ENCODE peak calls at places on chromosome 14, in nine cellular contexts. B is tibial artery; Q is neural crest cell; Z is activated CD4-positive, alpha-beta T cell treated with anti-CD3 and anti-CD28 coated beads, Interleukin-2, amount 10 ng/mL, durations not matched to agents 7 days and 5 days; D is left kidney; W is stimulated activated CD8-positive, alpha-beta memory T cell treated with anti-CD3 and anti-CD28 coated beads, Interleukin-2, amount 100 ng/mL, for 1 hour; M is frontal cortex; T is heart right ventricle; A is fibroblast of mammary gland. J is an unnamed sample.

GRCh38 chr14:103071544-103072251 is 12.3 kb upstream of the LBHD2 start:
- DNase-seq in A (no peak), M (no peak), T (no peak), D (no peak), Z (no peak), W (no peak), B (no peak), Q (no peak), J (no peak)

GRCh38 chr14:45252356-45253069 is 489 bp downstream of the MIS18BP1 start:
- DNase-seq in Q (peak; percentile 6), B (no peak), Z (peak; percentile 20), T (no peak), W (no peak), D (peak; percentile 63), A (peak; percentile 22), M (no peak), J (no peak)

GRCh38 chr14:103488960-103489359 is 33.7 kb downstream of the CKB start:
- DNase-seq in M (no peak), A (peak; percentile 33), W (no peak), Z (no peak), B (no peak), D (no peak), T (no peak), Q (no peak), J (no peak)

GRCh38 chr14:91244501-91244901 is at the start of gene GPR68:
- DNase-seq in W (no peak), Q (no peak), Z (peak; percentile 51), B (peak; percentile 70), T (peak; percentile 43), A (peak; percentile 66), D (peak; percentile 80), M (peak; percentile 55), J (no peak)

GRCh38 chr14:106459971-106460730 is 933.8 kb downstream of the TMEM121 start:
- DNase-seq in B (no peak), T (no peak), D (no peak), Z (peak; percentile 71), W (peak; percentile 48), A (no peak), Q (no peak), M (no peak), J (peak; percentile 29)

GRCh38 chr14:77046706-77047105 is 18.2 kb upstream of the IRF2BPL start:
- DNase-seq in T (no peak), A (no peak), M (no peak), B (no peak), W (no peak), D (no peak), Q (no peak), Z (no peak), J (no peak)

GRCh38 chr14:30608533-30609006 is 13.5 kb upstream of the SCFD1 start:
- DNase-seq in D (peak; percentile 26), M (no peak), Z (no peak), A (peak; percentile 62), W (no peak), B (no peak), T (no peak), Q (no peak), J (no peak)

GRCh38 chr14:89618821-89619551 is 202.0 kb upstream of the FOXN3 start:
- DNase-seq in D (peak; percentile 91), T (peak; percentile 51), Z (peak; percentile 75), W (peak; percentile 37), A (peak; percentile 58), B (peak; percentile 58), Q (peak; percentile 56), M (peak; percentile 75), J (peak; percentile 46)

GRCh38 chr14:77199590-77199989 is 18.0 kb downstream of the TMEM63C start:
- DNase-seq in T (no peak), W (no peak), D (no peak), A (no peak), M (no peak), Q (no peak), B (no peak), Z (no peak), J (no peak)

GRCh38 chr14:102363182-102363952 is 626 bp downstream of the TECPR2 start:
- DNase-seq in W (no peak), A (peak; percentile 57), T (peak; percentile 39), B (peak; percentile 45), D (no peak), Z (no peak), M (no peak), Q (peak; percentile 30), J (peak; percentile 10)

GRCh38 chr14:96098309-96098998 is 59.3 kb downstream of the C14orf132 start:
- DNase-seq in Z (no peak), W (no peak), T (no peak), A (peak; percentile 74), Q (peak; percentile 38), D (peak; percentile 88), B (peak; percentile 35), M (peak; percentile 68), J (no peak)

GRCh38 chr14:102164964-102165363 is 25.3 kb downstream of the WDR20 start:
- DNase-seq in D (no peak), Q (no peak), Z (no peak), T (no peak), B (no peak), W (no peak), M (no peak), A (no peak), J (no peak)

GRCh38 chr14:32509632-32510187 is 180.6 kb downstream of the AKAP6 start:
- DNase-seq in Z (no peak), B (peak; percentile 74), D (peak; percentile 43), T (peak; percentile 69), Q (no peak), A (peak; percentile 85), W (no peak), M (peak; percentile 18), J (no peak)

GRCh38 chr14:33842299-33842698 is 108.6 kb downstream of the EGLN3 start:
- DNase-seq in Z (no peak), M (no peak), A (no peak), B (no peak), D (no peak), W (no peak), Q (no peak), T (no peak), J (no peak)

GRCh38 chr14:46290706-46291105 is 360.9 kb downstream of the RPL10L start:
- DNase-seq in T (no peak), Q (no peak), Z (no peak), A (no peak), W (no peak), M (no peak), D (no peak), B (no peak), J (no peak)

GRCh38 chr14:77565289-77566081 is 51.0 kb downstream of the SPTLC2 start:
- DNase-seq in T (no peak), A (peak; percentile 63), W (no peak), M (no peak), D (no peak), Q (no peak), Z (no peak), B (no peak), J (no peak)

GRCh38 chr14:21723431-21724045 is 49.9 kb upstream of the OR4E1 start:
- DNase-seq in M (no peak), D (peak; percentile 66), B (no peak), W (peak; percentile 21), T (no peak), Q (peak; percentile 46), A (peak; percentile 15), Z (peak; percentile 54), J (peak; percentile 11)

GRCh38 chr14:70398280-70398679 is 18.6 kb downstream of the SYNJ2BP start:
- DNase-seq in T (no peak), Z (no peak), D (no peak), W (no peak), A (no peak), M (no peak), B (no peak), Q (no peak), J (no peak)